ENCODE peak calls at places on chromosomes 7 and 10, in ten cellular contexts. H is effector memory CD8-positive, alpha-beta T cell; K is activated gamma-delta T cell treated with Interleukin-2 at 50 U/mL for 16 hours; Z is HCT116; A is naive thymus-derived CD4-positive, alpha-beta T cell; B is esophagus squamous epithelium; Y is mesothelial cell of epicardium; C is NCI-H460; O is fibroblast of pulmonary artery; L is activated naive CD4-positive, alpha-beta T cell treated with anti-CD3 and anti-CD28 coated beads, Interleukin-2, amount 50 U/mL, for 16 hours. Q is an unnamed sample.

GRCh38 chr10:64234489-64234888 is 713.3 kb downstream of the REEP3 start:
- DNase-seq in B (no peak), C (no peak), A (no peak), H (no peak), O (no peak), K (no peak), L (no peak), Y (no peak), Z (no peak), Q (no peak)

GRCh38 chr10:17671307-17671706 is 27.4 kb downstream of the STAM start:
- DNase-seq in A (no peak), C (no peak), Y (no peak), O (peak; percentile 25), B (no peak), H (no peak), K (no peak), Z (no peak), L (no peak), Q (no peak)

GRCh38 chr7:140568021-140568813 is 72.4 kb downstream of the DENND2A start:
- DNase-seq in K (no peak), C (no peak), B (no peak), O (no peak), A (no peak), H (no peak), Z (no peak), Y (no peak), L (no peak), Q (no peak)

GRCh38 chr7:65902306-65902705 is 29.4 kb downstream of the VKORC1L1 start:
- DNase-seq in Z (no peak), O (no peak), B (no peak), A (no peak), H (no peak), L (no peak), K (no peak), C (no peak), Y (no peak), Q (no peak)

GRCh38 chr7:5417106-5418071 is 6.2 kb downstream of the TNRC18 start:
- DNase-seq in H (no peak), C (no peak), O (no peak), B (no peak), K (no peak), Z (no peak), Y (no peak), A (no peak), L (no peak), Q (no peak)

GRCh38 chr7:27151341-27151944 is 940 bp downstream of the HOXA3 start:
- DNase-seq in H (no peak), Y (no peak), A (no peak), Z (no peak), O (no peak), C (no peak), K (no peak), B (no peak), L (peak; percentile 11), Q (no peak)

GRCh38 chr10:5560142-5560843 is 35.5 kb downstream of the CALML3 start:
- DNase-seq in A (no peak), O (no peak), B (no peak), K (no peak), H (no peak), C (no peak), Z (no peak), Y (no peak), L (no peak), Q (no peak)

GRCh38 chr7:134593530-134594392 is 44.9 kb downstream of the AKR1B15 start:
- DNase-seq in A (no peak), C (peak; percentile 91), Z (no peak), K (no peak), O (peak; percentile 98), Y (no peak), B (no peak), L (no peak), H (no peak), Q (no peak)

GRCh38 chr10:43585046-43585445 is 10.6 kb upstream of the ZNF239 start:
- DNase-seq in B (no peak), C (no peak), O (no peak), Z (no peak), A (no peak), H (no peak), Y (no peak), L (no peak), K (no peak), Q (no peak)

GRCh38 chr7:134632937-134633540 is 13.6 kb upstream of the BPGM start:
- DNase-seq in H (peak; percentile 44), B (no peak), O (peak; percentile 79), K (peak; percentile 37), A (peak; percentile 75), L (peak; percentile 18), Z (peak; percentile 51), Y (no peak), C (peak; percentile 55), Q (no peak)

GRCh38 chr10:98303569-98303968 is 35.6 kb upstream of the LOXL4 start:
- DNase-seq in Y (no peak), Z (no peak), O (no peak), L (no peak), B (no peak), K (no peak), H (no peak), C (no peak), A (no peak), Q (no peak)

GRCh38 chr10:88347597-88348304 is 235.4 kb downstream of the RNLS start:
- DNase-seq in L (no peak), K (no peak), H (no peak), C (no peak), Y (no peak), Z (no peak), O (no peak), B (no peak), A (no peak), Q (no peak)

GRCh38 chr7:100195222-100195621 is 17.5 kb downstream of the STAG3 start:
- DNase-seq in Z (no peak), O (no peak), Y (no peak), L (no peak), K (no peak), B (no peak), A (no peak), C (no peak), H (no peak), Q (no peak)

GRCh38 chr10:92693534-92693893 is 3.8 kb downstream of the HHEX start:
- DNase-seq in Y (no peak), B (no peak), K (no peak), L (no peak), H (no peak), Z (no peak), A (no peak), O (no peak), C (no peak), Q (no peak)

GRCh38 chr7:7803597-7804229 is 85.3 kb upstream of the RPA3 start:
- DNase-seq in B (no peak), C (no peak), H (no peak), K (no peak), O (no peak), L (no peak), A (no peak), Y (no peak), Z (no peak), Q (no peak)

GRCh38 chr7:76358053-76358477 is 726 bp downstream of the YWHAG start:
- DNase-seq in C (no peak), O (no peak), K (peak; percentile 36), L (peak; percentile 71), Z (no peak), Y (no peak), H (no peak), B (no peak), A (peak; percentile 35), Q (peak; percentile 82)

GRCh38 chr10:106830466-106830865 is 334.0 kb downstream of the SORCS1 start:
- DNase-seq in L (no peak), K (no peak), C (no peak), Y (no peak), A (no peak), Z (no peak), B (no peak), H (no peak), O (no peak), Q (no peak)

GRCh38 chr10:77087406-77087805 is 550.2 kb downstream of the KCNMA1 start:
- DNase-seq in L (no peak), A (no peak), H (no peak), O (no peak), K (no peak), C (no peak), Z (no peak), B (no peak), Y (no peak), Q (no peak)